ENCODE peak calls at places on chromosomes 16 and 17, in nine cellular contexts. N is dermis blood vessel endothelial cell; D is T-helper 22 cell; F is NCI-H1417; X is esophagus squamous epithelium; L is cardiac fibroblast; P is endodermal cell; R is aorta; A is activated CD8-positive, alpha-beta T cell treated with anti-CD3 and anti-CD28 coated beads, Interleukin-2, amount 10 ng/mL, durations not matched to agents 7 days and 5 days. O is an unnamed sample.

GRCh38 chr16:53915452-53916160 is 211.7 kb downstream of the FTO start:
- DNase-seq in N (no peak), D (no peak), F (no peak), X (no peak), L (no peak), P (no peak), R (no peak), A (no peak), O (no peak)

GRCh38 chr17:82317394-82318168 is at the start of gene CD7:
- DNase-seq in N (no peak), D (peak), F (no peak), X (no peak), L (no peak), P (no peak), R (peak), A (peak), O (no peak)

GRCh38 chr16:81901483-81901882 is 109.8 kb downstream of the SDR42E1 start:
- DNase-seq in N (peak), D (no peak), F (no peak), X (no peak), L (peak), P (no peak), R (no peak), A (no peak), O (peak)

GRCh38 chr17:82444941-82445521 is 5.5 kb downstream of the CYBC1 start:
- DNase-seq in N (peak), D (no peak), F (no peak), X (no peak), L (no peak), P (no peak), R (peak), A (no peak), O (no peak)

GRCh38 chr16:67770371-67770991 is 35.9 kb downstream of the RANBP10 start:
- DNase-seq in N (peak), D (no peak), F (no peak), X (no peak), L (peak), P (no peak), R (no peak), A (no peak), O (peak)

GRCh38 chr17:7950578-7950977 is 18.6 kb downstream of the CNTROB start:
- DNase-seq in N (no peak), D (no peak), F (no peak), X (no peak), L (no peak), P (no peak), R (no peak), A (no peak), O (no peak)

GRCh38 chr16:57683599-57684545 is 10.7 kb upstream of the DRC7 start:
- DNase-seq in N (no peak), D (no peak), F (no peak), X (no peak), L (no peak), P (no peak), R (no peak), A (no peak), O (no peak)

GRCh38 chr16:46916980-46917379 is 32.8 kb downstream of the GPT2 start:
- DNase-seq in N (no peak), D (no peak), F (no peak), X (no peak), L (peak), P (peak), R (no peak), A (no peak), O (no peak)

GRCh38 chr16:66935319-66936011 is at the start of gene CES2:
- DNase-seq in N (peak), D (no peak), F (no peak), X (no peak), L (peak), P (peak), R (peak), A (no peak), O (peak)

GRCh38 chr17:69724236-69724635 is 309.7 kb downstream of the MAP2K6 start:
- DNase-seq in N (no peak), D (no peak), F (no peak), X (no peak), L (no peak), P (no peak), R (no peak), A (no peak), O (no peak)

GRCh38 chr16:81973737-81974136 is 37.5 kb downstream of the SDR42E1 start:
- DNase-seq in N (no peak), D (no peak), F (no peak), X (no peak), L (no peak), P (peak), R (no peak), A (no peak), O (no peak)

GRCh38 chr17:76791053-76791980 is 53.4 kb downstream of the MFSD11 start:
- DNase-seq in N (peak), D (no peak), F (no peak), X (no peak), L (peak), P (no peak), R (no peak), A (peak), O (peak)

GRCh38 chr17:63698886-63699637 is 863 bp downstream of the LIMD2 start:
- DNase-seq in N (peak), D (peak), F (peak), X (peak), L (peak), P (peak), R (peak), A (peak), O (peak)

GRCh38 chr17:79749156-79749815 is 18.5 kb downstream of the ENPP7 start:
- DNase-seq in N (no peak), D (no peak), F (no peak), X (no peak), L (peak), P (no peak), R (no peak), A (no peak), O (no peak)

GRCh38 chr17:47705536-47706481 is 11.8 kb downstream of the TBKBP1 start:
- DNase-seq in N (no peak), D (no peak), F (no peak), X (no peak), L (no peak), P (no peak), R (peak), A (peak), O (no peak)

GRCh38 chr17:78364436-78365281 is 4.8 kb upstream of the SOCS3 start:
- DNase-seq in N (no peak), D (no peak), F (no peak), X (no peak), L (no peak), P (peak), R (no peak), A (peak), O (no peak)

GRCh38 chr16:84703671-84704070 is 3.9 kb downstream of the USP10 start:
- DNase-seq in N (no peak), D (no peak), F (no peak), X (no peak), L (no peak), P (no peak), R (no peak), A (no peak), O (no peak)

GRCh38 chr16:5523794-5524193 is 426.2 kb upstream of the EEF2KMT start:
- DNase-seq in N (no peak), D (no peak), F (no peak), X (no peak), L (no peak), P (peak), R (no peak), A (no peak), O (no peak)

GRCh38 chr17:489758-490329 is 137.2 kb upstream of the RPH3AL start:
- DNase-seq in N (peak), D (peak), F (no peak), X (no peak), L (peak), P (peak), R (peak), A (peak), O (peak)

GRCh38 chr17:77724876-77725615 is 233.5 kb upstream of the TNRC6C start:
- DNase-seq in N (no peak), D (no peak), F (no peak), X (no peak), L (no peak), P (peak), R (no peak), A (peak), O (no peak)

GRCh38 chr17:13600475-13601316 is 1.0 kb downstream of the HS3ST3A1 start:
- DNase-seq in N (no peak), D (no peak), F (no peak), X (no peak), L (no peak), P (peak), R (peak), A (no peak), O (no peak)

GRCh38 chr17:33981713-33982601 is 273.1 kb upstream of the CCL2 start:
- DNase-seq in N (no peak), D (no peak), F (peak), X (no peak), L (no peak), P (peak), R (no peak), A (no peak), O (no peak)

GRCh38 chr17:78825696-78826095 is 14.9 kb downstream of the USP36 start:
- DNase-seq in N (no peak), D (no peak), F (no peak), X (no peak), L (no peak), P (no peak), R (no peak), A (no peak), O (no peak)

GRCh38 chr16:56125922-56126321 is 65.4 kb upstream of the GNAO1 start:
- DNase-seq in N (no peak), D (no peak), F (no peak), X (no peak), L (no peak), P (no peak), R (no peak), A (no peak), O (no peak)

GRCh38 chr17:29238133-29238850 is 8.4 kb upstream of the CRYBA1 start:
- DNase-seq in N (no peak), D (no peak), F (no peak), X (no peak), L (peak), P (peak), R (no peak), A (no peak), O (no peak)

GRCh38 chr16:8655184-8655717 is 19.2 kb upstream of the ABAT start:
- DNase-seq in N (peak), D (no peak), F (no peak), X (no peak), L (peak), P (peak), R (no peak), A (peak), O (peak)

GRCh38 chr16:65202461-65202860 is 80.6 kb upstream of the CDH11 start:
- DNase-seq in N (no peak), D (no peak), F (no peak), X (no peak), L (peak), P (no peak), R (no peak), A (no peak), O (no peak)

GRCh38 chr17:80432961-80433550 is 18.1 kb downstream of the ENDOV start:
- DNase-seq in N (no peak), D (no peak), F (no peak), X (no peak), L (no peak), P (no peak), R (no peak), A (no peak), O (no peak)

O was measured in endothelial cell of umbilical vein.